ENCODE peak calls at places on chromosomes 7 and 10, in seven cellular contexts. G is NT2/D1; E is EL; O is activated T-helper 1 cell treated with anti-CD3 and anti-CD28 coated beads, Interleukin-12 subunit alpha, Interleukin-12 subunit beta, Interleukin-2, Interleukin-4 antibody, amounts not matched to agents 30 ng/mL and 10 ng/mL and 1 ng/mL, durations not matched to agents 14 hours and 24 hours and 36 hours; Y is NCI-H748 treated with DMSO at 0.1 percent for 48 hours; P is skeletal muscle cell; K is brain microvascular endothelial cell. N is an unnamed sample.

GRCh38 chr7:130380121-130380860 is at the start of gene CPA1:
- DNase-seq in Y (no peak), K (no peak), P (no peak), E (no peak), G (no peak), O (no peak), N (no peak)

GRCh38 chr10:44917848-44918247 is 6.7 kb downstream of the TMEM72 start:
- DNase-seq in E (no peak), G (no peak), Y (no peak), O (no peak), P (no peak), K (no peak), N (no peak)

GRCh38 chr7:101519324-101520017 is 109.6 kb downstream of the MYL10 start:
- DNase-seq in O (no peak), Y (no peak), G (no peak), K (peak), P (peak), E (peak), N (no peak)

GRCh38 chr10:80081801-80082750 is 3.6 kb downstream of the TMEM254 start:
- DNase-seq in K (no peak), Y (no peak), P (no peak), E (no peak), G (no peak), O (no peak), N (no peak)

GRCh38 chr7:45182856-45183710 is 25.5 kb downstream of the RAMP3 start:
- DNase-seq in G (no peak), P (no peak), K (no peak), E (no peak), O (no peak), Y (no peak), N (no peak)

GRCh38 chr7:124034754-124035100 is 1.9 kb upstream of the TMEM229A start:
- DNase-seq in O (no peak), G (no peak), P (no peak), Y (no peak), K (no peak), E (no peak), N (no peak)

GRCh38 chr10:116665541-116666125 is 44.9 kb downstream of the PNLIPRP2 start:
- DNase-seq in Y (no peak), P (peak), K (no peak), G (no peak), O (no peak), E (no peak), N (peak)

GRCh38 chr7:30556854-30557644 is 37.6 kb upstream of the GARS1 start:
- DNase-seq in P (no peak), G (peak), Y (peak), O (no peak), E (no peak), K (peak), N (peak)

GRCh38 chr10:123884907-123885381 is 6.7 kb downstream of the CPXM2 start:
- DNase-seq in Y (no peak), G (no peak), P (no peak), E (no peak), K (no peak), O (no peak), N (no peak)

GRCh38 chr10:63430091-63430998 is 35.4 kb downstream of the JMJD1C start:
- DNase-seq in O (no peak), K (peak), E (peak), P (no peak), G (no peak), Y (no peak), N (no peak)

GRCh38 chr7:39754326-39755120 is 131.2 kb downstream of the RALA start:
- DNase-seq in Y (no peak), K (peak), O (no peak), E (peak), G (no peak), P (peak), N (peak)

GRCh38 chr7:47256016-47256415 is 325.9 kb downstream of the TNS3 start:
- DNase-seq in G (no peak), E (no peak), Y (no peak), O (no peak), P (no peak), K (no peak), N (no peak)

GRCh38 chr7:91064938-91065337 is 199.3 kb upstream of the FZD1 start:
- DNase-seq in K (no peak), E (no peak), O (no peak), Y (no peak), P (no peak), G (no peak), N (no peak)

GRCh38 chr7:4785371-4785770 is 9.9 kb downstream of the AP5Z1 start:
- DNase-seq in Y (no peak), E (no peak), P (no peak), G (no peak), O (no peak), K (no peak), N (no peak)

GRCh38 chr7:1733206-1733907 is 63.3 kb downstream of the ELFN1 start:
- DNase-seq in G (no peak), P (no peak), K (no peak), Y (no peak), E (no peak), O (no peak), N (no peak)

GRCh38 chr10:44300666-44301649 is 83.9 kb downstream of the CXCL12 start:
- DNase-seq in O (no peak), Y (no peak), K (peak), G (no peak), E (peak), P (peak), N (no peak)

GRCh38 chr10:118957141-118957825 is 72.2 kb upstream of the NANOS1 start:
- DNase-seq in G (no peak), Y (no peak), O (no peak), P (no peak), E (no peak), K (no peak), N (no peak)

GRCh38 chr10:16995867-16996529 is 133.6 kb downstream of the CUBN start:
- DNase-seq in O (no peak), E (peak), P (no peak), K (peak), Y (peak), G (no peak), N (no peak)

GRCh38 chr7:1124816-1125602 is 35.0 kb downstream of the ZFAND2A start:
- DNase-seq in P (no peak), K (no peak), G (no peak), Y (no peak), O (no peak), E (no peak), N (no peak)

GRCh38 chr7:94335586-94335985 is 59.1 kb upstream of the COL1A2 start:
- DNase-seq in Y (no peak), P (no peak), O (no peak), G (no peak), K (no peak), E (peak), N (no peak)

GRCh38 chr7:116897661-116898060 is 35.3 kb downstream of the CAPZA2 start:
- DNase-seq in Y (no peak), P (no peak), G (no peak), E (no peak), K (no peak), O (no peak), N (no peak)

GRCh38 chr10:77163670-77164348 is 473.8 kb downstream of the KCNMA1 start:
- DNase-seq in P (peak), K (peak), E (peak), Y (no peak), O (no peak), G (no peak), N (no peak)

GRCh38 chr10:26556756-26557640 is 118.9 kb downstream of the APBB1IP start:
- DNase-seq in K (peak), Y (peak), P (no peak), G (no peak), E (peak), O (no peak), N (peak)